ENCODE peak calls at places on chromosomes 16 and 17, in ten cellular contexts. P, O, C, B, D, E, T, L, U and H are unnamed samples.

GRCh38 chr17:40612510-40613244 is 34.9 kb downstream of the SMARCE1 start:
- DNase-seq in L (no peak), P (no peak), U (peak), D (peak), T (peak), C (no peak), B (no peak), O (no peak), E (no peak), H (no peak)

GRCh38 chr17:31508310-31509094 is 117.0 kb downstream of the RAB11FIP4 start:
- DNase-seq in L (no peak), E (no peak), P (no peak), B (no peak), O (peak), D (peak), C (no peak), T (peak), U (no peak), H (no peak)

GRCh38 chr17:17165666-17166308 is 40.3 kb downstream of the PLD6 start:
- DNase-seq in L (no peak), O (no peak), P (no peak), T (no peak), E (no peak), C (no peak), U (no peak), B (no peak), D (no peak), H (no peak)

GRCh38 chr17:58539703-58540102 is 25.3 kb upstream of the MTMR4 start:
- DNase-seq in P (no peak), D (no peak), B (no peak), T (no peak), O (no peak), U (no peak), E (no peak), L (no peak), C (no peak), H (no peak)

GRCh38 chr16:11029948-11030347 is 85.6 kb downstream of the CLEC16A start:
- DNase-seq in O (no peak), T (no peak), C (no peak), L (no peak), B (no peak), E (no peak), P (no peak), U (no peak), D (no peak), H (no peak)

GRCh38 chr16:10992797-10993196 is 48.4 kb downstream of the CLEC16A start:
- DNase-seq in P (no peak), C (peak), O (no peak), E (peak), D (peak), L (no peak), U (no peak), B (no peak), T (peak), H (no peak)

GRCh38 chr17:65914784-65915342 is 277.1 kb downstream of the CEP112 start:
- DNase-seq in L (no peak), C (no peak), O (no peak), E (no peak), U (no peak), B (no peak), D (peak), P (no peak), T (no peak), H (no peak)

GRCh38 chr17:82492647-82493516 is 26.6 kb upstream of the FOXK2 start:
- DNase-seq in D (no peak), E (peak), T (peak), L (no peak), P (no peak), B (no peak), C (peak), O (no peak), U (no peak), H (no peak)

GRCh38 chr16:48895142-48895541 is 285.2 kb upstream of the N4BP1 start:
- DNase-seq in U (no peak), P (no peak), L (no peak), B (peak), T (no peak), C (no peak), E (no peak), O (no peak), D (no peak), H (no peak)

GRCh38 chr17:44197980-44198720 is 1.5 kb downstream of the ATXN7L3 start:
- DNase-seq in D (peak), U (no peak), B (no peak), P (no peak), E (peak), O (no peak), C (peak), L (no peak), T (peak), H (peak)

GRCh38 chr17:19747829-19748806 is at the start of gene ALDH3A1:
- DNase-seq in U (no peak), P (no peak), B (no peak), T (peak), L (no peak), D (no peak), C (no peak), O (peak), E (no peak), H (no peak)

GRCh38 chr16:56985962-56986360 is 3.4 kb upstream of the NLRC5 start:
- DNase-seq in T (no peak), L (no peak), O (no peak), P (no peak), C (no peak), B (peak), E (no peak), D (no peak), U (no peak), H (no peak)

GRCh38 chr17:1931759-1932579 is 93.2 kb downstream of the RTN4RL1 start:
- DNase-seq in U (no peak), D (no peak), O (no peak), L (peak), P (peak), T (peak), E (peak), C (no peak), B (no peak), H (peak)

GRCh38 chr17:76907352-76907751 is 39.1 kb downstream of the MGAT5B start:
- DNase-seq in O (no peak), P (no peak), U (no peak), B (no peak), C (no peak), L (no peak), D (no peak), E (no peak), T (no peak), H (no peak)

GRCh38 chr17:46274238-46274637 is 20.7 kb upstream of the LRRC37A start:
- DNase-seq in B (no peak), P (no peak), U (no peak), C (no peak), O (no peak), L (no peak), T (no peak), D (no peak), E (no peak), H (no peak)

GRCh38 chr16:49482690-49483089 is 109.1 kb downstream of the C16orf78 start:
- DNase-seq in D (no peak), B (peak), P (no peak), T (no peak), U (no peak), E (no peak), O (no peak), C (no peak), L (no peak), H (no peak)

GRCh38 chr16:49828545-49829267 is 27.2 kb downstream of the ZNF423 start:
- DNase-seq in T (no peak), P (peak), C (no peak), D (no peak), B (no peak), O (no peak), L (no peak), E (no peak), U (no peak), H (no peak)

GRCh38 chr16:72905581-72905980 is 142.3 kb downstream of the ZFHX3 start:
- DNase-seq in C (peak), O (no peak), L (no peak), D (no peak), B (no peak), P (no peak), U (no peak), E (peak), T (peak), H (no peak)

GRCh38 chr16:89343501-89344291 is 126.2 kb downstream of the ZNF778 start:
- DNase-seq in P (no peak), U (no peak), C (peak), B (no peak), T (no peak), D (no peak), L (peak), E (no peak), O (no peak), H (no peak)

GRCh38 chr17:4887581-4887980 is 11.8 kb upstream of the C17orf107 start:
- DNase-seq in O (no peak), P (peak), D (no peak), E (no peak), T (no peak), C (no peak), L (no peak), U (no peak), B (no peak), H (no peak)

GRCh38 chr16:16163571-16163970 is 59.7 kb downstream of the ABCC6 start:
- DNase-seq in C (no peak), O (no peak), B (no peak), D (no peak), E (no peak), T (no peak), U (no peak), L (no peak), P (no peak), H (no peak)

GRCh38 chr16:66609139-66609510 is 4.6 kb downstream of the CMTM3 start:
- DNase-seq in T (no peak), C (no peak), O (no peak), B (no peak), P (no peak), E (no peak), U (no peak), D (no peak), L (no peak), H (no peak)

GRCh38 chr17:61510991-61511390 is 58.8 kb downstream of the TBX4 start:
- DNase-seq in O (no peak), L (no peak), B (no peak), P (no peak), C (no peak), T (no peak), E (no peak), U (peak), D (no peak), H (no peak)

GRCh38 chr17:41717408-41718286 is 5.5 kb downstream of the GAST start:
- DNase-seq in U (no peak), D (no peak), B (no peak), T (peak), O (no peak), C (peak), P (no peak), E (no peak), L (no peak), H (no peak)

GRCh38 chr17:57337390-57337789 is 81.1 kb downstream of the MSI2 start:
- DNase-seq in T (no peak), P (peak), C (no peak), E (no peak), D (no peak), B (no peak), L (peak), U (no peak), O (no peak), H (no peak)

GRCh38 chr16:56869513-56870270 is 4.7 kb downstream of the SLC12A3 start:
- DNase-seq in L (no peak), D (peak), C (peak), O (peak), B (no peak), E (peak), U (no peak), P (no peak), T (peak), H (no peak)

GRCh38 chr16:15536813-15537212 is 102.4 kb downstream of the BMERB1 start:
- DNase-seq in O (no peak), T (no peak), D (no peak), P (no peak), U (no peak), E (no peak), B (no peak), L (no peak), C (no peak), H (no peak)

GRCh38 chr17:44637066-44637465 is 19.2 kb upstream of the MEIOC start:
- DNase-seq in L (no peak), O (no peak), C (no peak), D (no peak), U (no peak), E (no peak), T (no peak), B (no peak), P (no peak), H (no peak)